ENCODE peak calls at places on chromosome 1, in four cellular contexts. N is AG10803; O is mucosa of descending colon; R is CD4-positive, alpha-beta T cell. W is an unnamed sample.

GRCh38 chr1:44947060-44947773 is 39.2 kb downstream of the EIF2B3 start:
- DNase-seq in N (peak; percentile 94), O (no peak), R (no peak), W (no peak)

GRCh38 chr1:92817986-92818764 is 13.7 kb upstream of the RPL5 start:
- DNase-seq in N (peak; percentile 54), O (no peak), R (no peak), W (no peak)

GRCh38 chr1:199585392-199585791 is 442.1 kb upstream of the NR5A2 start:
- DNase-seq in N (no peak), O (no peak), R (no peak), W (no peak)

GRCh38 chr1:201085902-201086735 is 26.1 kb downstream of the CACNA1S start:
- DNase-seq in N (peak; percentile 45), O (peak; percentile 78), R (peak; percentile 2), W (no peak)

GRCh38 chr1:110916669-110917306 is 43.8 kb downstream of the CD53 start:
- DNase-seq in N (peak; percentile 28), O (no peak), R (no peak), W (no peak)

GRCh38 chr1:182698977-182699672 is 14.7 kb upstream of the RGS8 start:
- DNase-seq in N (peak; percentile 6), O (no peak), R (no peak), W (no peak)

GRCh38 chr1:58430355-58431335 is 115.9 kb downstream of the OMA1 start:
- DNase-seq in N (peak; percentile 45), O (no peak), R (no peak), W (no peak)

GRCh38 chr1:7373251-7373650 is 397.8 kb upstream of the VAMP3 start:
- DNase-seq in N (no peak), O (no peak), R (no peak), W (no peak)

GRCh38 chr1:247111259-247111635 is 7.1 kb upstream of the ZNF669 start:
- DNase-seq in N (no peak), O (peak; percentile 58), R (no peak), W (no peak)

GRCh38 chr1:33261344-33261743 is 5.1 kb downstream of the ZNF362 start:
- DNase-seq in N (no peak), O (no peak), R (no peak), W (no peak)

GRCh38 chr1:193971595-193971994 is 785.2 kb upstream of the B3GALT2 start:
- DNase-seq in N (no peak), O (no peak), R (no peak), W (no peak)

GRCh38 chr1:93964777-93965200 is 55.6 kb upstream of the GCLM start:
- DNase-seq in N (peak; percentile 32), O (no peak), R (no peak), W (no peak)

GRCh38 chr1:172746091-172746949 is 87.4 kb downstream of the FASLG start:
- DNase-seq in N (peak; percentile 98), O (no peak), R (no peak), W (no peak)

GRCh38 chr1:235160395-235160964 is 570 bp downstream of the RBM34 start:
- DNase-seq in N (peak; percentile 70), O (no peak), R (no peak), W (no peak)

GRCh38 chr1:168422203-168422848 is 121.5 kb downstream of the XCL2 start:
- DNase-seq in N (peak; percentile 12), O (no peak), R (no peak), W (no peak)

GRCh38 chr1:59434336-59434735 is 137.4 kb downstream of the FGGY start:
- DNase-seq in N (peak; percentile 84), O (no peak), R (no peak), W (no peak)

GRCh38 chr1:162632743-162633326 is 571 bp downstream of the DDR2 start:
- DNase-seq in N (peak; percentile 74), O (no peak), R (no peak), W (no peak)

GRCh38 chr1:219752645-219753044 is 139.7 kb upstream of the ZC3H11B start:
- DNase-seq in N (no peak), O (no peak), R (no peak), W (no peak)

GRCh38 chr1:18241932-18242331 is 134.3 kb downstream of the IGSF21 start:
- DNase-seq in N (no peak), O (no peak), R (no peak), W (no peak)

GRCh38 chr1:199149591-199149990 is 510.8 kb downstream of the PTPRC start:
- DNase-seq in N (no peak), O (no peak), R (no peak), W (no peak)

GRCh38 chr1:12173631-12174121 is 6.9 kb downstream of the TNFRSF1B start:
- DNase-seq in N (no peak), O (peak; percentile 75), R (peak; percentile 97), W (no peak)

GRCh38 chr1:160404094-160404493 is 3.7 kb downstream of the VANGL2 start:
- DNase-seq in N (no peak), O (no peak), R (no peak), W (peak; percentile 19)

GRCh38 chr1:9455487-9456237 is 83.6 kb upstream of the SLC25A33 start:
- DNase-seq in N (peak; percentile 40), O (peak; percentile 80), R (peak; percentile 62), W (peak; percentile 75)

GRCh38 chr1:181021155-181021554 is 1.5 kb downstream of the STX6 start:
- DNase-seq in N (no peak), O (no peak), R (no peak), W (no peak)

GRCh38 chr1:101122452-101123166 is 97.0 kb upstream of the DPH5 start:
- DNase-seq in N (no peak), O (no peak), R (no peak), W (no peak)

GRCh38 chr1:18998016-18998724 is 41.7 kb upstream of the IFFO2 start:
- DNase-seq in N (peak; percentile 11), O (no peak), R (no peak), W (no peak)

DNA sequence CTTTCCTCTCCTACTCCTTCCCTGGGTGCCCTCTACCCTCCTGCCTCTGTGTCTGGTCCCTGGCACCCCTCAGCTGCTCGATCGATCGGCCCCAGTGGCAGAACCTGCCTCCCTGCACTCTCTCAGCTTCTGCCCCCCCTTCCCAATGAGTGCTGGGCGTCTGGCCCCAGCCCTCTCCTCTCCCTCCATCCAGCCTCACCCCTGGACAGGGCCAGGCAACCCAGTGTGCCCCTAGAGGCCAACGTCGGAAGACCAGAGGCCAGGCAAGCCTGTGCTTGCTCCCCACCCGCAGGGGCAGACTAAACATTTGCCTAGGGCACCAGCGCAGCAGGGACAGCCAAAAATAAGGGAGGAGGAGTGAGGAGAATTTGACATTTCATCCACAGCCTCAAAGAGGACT is 43.5 kb downstream of the LGR6 start:
- DNase-seq in N (peak; percentile 8), O (peak; percentile 55), R (no peak), W (no peak)
- TF ChIP-seq CTCF in N (peak; percentile 52), O (peak; percentile 18), R (no peak), W (no peak)

GRCh38 chr1:14804626-14805025 is 206.1 kb downstream of the KAZN start:
- DNase-seq in N (no peak), O (no peak), R (no peak), W (no peak)
- TF ChIP-seq CTCF in N (no peak), O (no peak), R (no peak), W (no peak)

DNA sequence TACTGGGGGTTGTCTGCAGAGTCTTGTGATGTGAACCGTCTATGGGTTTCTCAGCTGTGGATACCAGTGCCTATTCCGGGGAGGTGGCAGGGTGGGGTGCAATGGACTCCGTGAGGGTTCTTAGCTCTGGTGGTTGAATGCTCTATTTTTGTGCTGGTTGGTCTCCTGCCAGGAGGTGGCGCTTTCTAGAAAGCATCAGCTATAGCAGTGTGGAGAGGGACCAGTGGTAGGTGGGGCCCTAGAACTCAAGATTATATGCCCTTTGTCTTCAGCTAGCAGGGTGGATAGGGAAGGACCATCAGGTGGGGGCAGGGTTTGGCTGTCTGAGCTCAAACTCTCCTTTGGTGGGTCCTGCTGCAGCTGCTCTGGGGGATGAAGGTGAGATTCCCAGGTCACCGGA is 127.3 kb upstream of the PLD5 start:
- DNase-seq in N (no peak), O (no peak), R (no peak), W (no peak)
- TF ChIP-seq CTCF in N (no peak), O (no peak), R (no peak), W (no peak)

DNA sequence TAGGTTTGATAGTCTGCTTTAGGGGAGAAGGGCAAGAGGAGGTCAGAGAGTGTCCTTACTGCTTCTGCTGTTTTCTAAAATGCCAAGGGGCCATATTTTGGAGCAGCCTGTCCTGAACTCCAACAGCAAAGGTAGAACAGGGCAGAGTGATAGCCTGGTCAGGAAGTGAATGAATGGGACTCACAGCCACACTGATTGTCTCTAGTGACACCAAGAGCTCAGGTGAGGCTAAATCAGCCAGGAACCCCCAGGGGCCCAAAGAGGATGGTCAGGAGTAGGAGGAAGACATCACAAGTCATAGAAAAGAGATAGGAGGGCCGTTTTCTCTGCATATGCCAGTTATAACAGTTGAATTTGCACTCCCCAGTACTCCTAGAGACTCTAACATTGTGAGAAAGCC is 97.4 kb upstream of the DUSP10 start:
- DNase-seq in N (no peak), O (no peak), R (no peak), W (no peak)
- TF ChIP-seq CTCF in N (no peak), O (no peak), R (no peak), W (no peak)

DNA sequence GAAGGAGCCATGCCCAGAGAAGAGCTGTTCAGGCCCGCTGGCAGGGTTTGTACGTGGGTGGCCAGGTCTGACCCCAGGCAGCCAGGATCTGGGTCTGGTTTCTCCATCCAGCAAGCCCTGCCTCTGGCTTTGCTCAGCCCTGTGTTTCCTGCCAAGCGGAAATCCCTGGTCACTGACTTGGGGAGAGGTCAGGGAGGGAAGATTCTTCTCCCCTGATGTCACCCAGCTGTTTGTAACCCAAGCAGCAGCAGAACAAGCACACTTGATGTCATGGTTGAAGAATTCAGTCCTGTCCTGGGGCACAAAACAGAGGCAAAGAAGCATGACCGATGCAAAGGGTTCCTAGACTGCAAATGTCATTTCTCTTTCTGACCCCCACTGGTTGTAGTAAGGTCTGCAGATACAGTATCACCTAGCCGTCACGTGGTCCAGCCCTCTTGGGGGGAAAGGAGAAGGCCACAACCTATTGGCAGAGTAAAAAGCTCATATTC is 121.0 kb downstream of the SYT2 start:
- DNase-seq in N (peak; percentile 99), O (peak; percentile 59), R (no peak), W (peak; percentile 49)
- TF ChIP-seq CTCF in N (peak; percentile 25), O (no peak), R (no peak), W (no peak)

DNA sequence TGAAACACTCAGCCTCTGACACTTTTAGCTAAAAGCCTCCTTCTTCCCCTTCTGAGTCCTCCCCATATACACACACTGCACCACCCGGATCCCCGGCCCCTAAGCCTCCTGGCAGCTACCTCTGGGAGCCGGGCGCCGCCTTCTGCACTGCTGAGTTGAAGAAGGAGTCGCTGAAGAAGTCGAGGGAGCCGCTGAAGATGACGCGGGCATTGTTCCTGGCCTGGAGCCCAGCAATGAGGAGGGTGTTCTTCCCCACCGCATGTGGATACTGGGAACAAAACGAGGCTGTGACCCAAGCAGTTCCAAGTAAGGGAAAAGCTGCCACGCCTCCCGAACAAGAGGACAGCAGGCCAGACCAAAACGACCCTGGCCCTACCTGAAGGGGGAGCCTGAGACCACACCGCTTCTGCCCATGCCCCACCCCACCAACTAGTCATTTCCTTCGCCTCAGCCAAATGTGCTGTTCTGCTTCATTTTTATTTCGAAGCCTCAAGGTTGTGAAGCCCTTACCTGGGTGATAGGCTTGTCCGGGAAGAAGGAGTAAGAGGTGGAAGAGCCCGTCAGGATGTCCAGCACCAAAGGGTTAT is 7.0 kb downstream of the DDOST start:
- DNase-seq in N (no peak), O (no peak), R (no peak), W (no peak)
- TF ChIP-seq CTCF in N (no peak), O (no peak), R (no peak), W (no peak)

GRCh38 chr1:237736372-237737029 is 154.2 kb downstream of the ZP4 start:
- DNase-seq in N (no peak), O (no peak), R (no peak), W (no peak)
- TF ChIP-seq CTCF in N (no peak), O (no peak), R (no peak), W (no peak)

GRCh38 chr1:155061381-155062150 is 2.0 kb upstream of the EFNA4 start:
- DNase-seq in N (peak; percentile 60), O (peak; percentile 96), R (peak; percentile 98), W (peak; percentile 80)
- TF ChIP-seq CTCF in N (peak; percentile 97), O (peak; percentile 99), R (peak; percentile 98), W (peak; percentile 96)